ENCODE peak calls at places on chromosomes 13 and 19, in four cellular contexts. G is colonic mucosa, J is psoas muscle, T is HL-60. B is an unnamed sample.

GRCh38 chr13:52767949-52768516 is 28.4 kb upstream of the CNMD start:
- DNase-seq in G (no peak), J (no peak), T (no peak), B (no peak)

GRCh38 chr13:112346899-112347229 is 29.3 kb upstream of the SPACA7 start:
- DNase-seq in G (no peak), J (no peak), T (no peak), B (no peak)

GRCh38 chr13:27493981-27494380 is 43.6 kb upstream of the MTIF3 start:
- DNase-seq in G (no peak), J (no peak), T (no peak), B (no peak)

GRCh38 chr13:76832258-76832988 is 53.8 kb downstream of the KCTD12 start:
- DNase-seq in G (no peak), J (no peak), T (no peak), B (no peak)

GRCh38 chr13:30654430-30654829 is 36.7 kb downstream of the USPL1 start:
- DNase-seq in G (no peak), J (no peak), T (no peak), B (no peak)

GRCh38 chr13:99275093-99275469 is 16.9 kb upstream of the GPR18 start:
- DNase-seq in G (no peak), J (no peak), T (no peak), B (no peak)

GRCh38 chr19:41298327-41298964 is 11.5 kb upstream of the CCDC97 start:
- DNase-seq in G (peak; percentile 45), J (peak; percentile 75), T (no peak), B (no peak)

GRCh38 chr19:17114414-17114831 is 38.8 kb downstream of the MYO9B start:
- DNase-seq in G (no peak), J (no peak), T (no peak), B (no peak)

DNA sequence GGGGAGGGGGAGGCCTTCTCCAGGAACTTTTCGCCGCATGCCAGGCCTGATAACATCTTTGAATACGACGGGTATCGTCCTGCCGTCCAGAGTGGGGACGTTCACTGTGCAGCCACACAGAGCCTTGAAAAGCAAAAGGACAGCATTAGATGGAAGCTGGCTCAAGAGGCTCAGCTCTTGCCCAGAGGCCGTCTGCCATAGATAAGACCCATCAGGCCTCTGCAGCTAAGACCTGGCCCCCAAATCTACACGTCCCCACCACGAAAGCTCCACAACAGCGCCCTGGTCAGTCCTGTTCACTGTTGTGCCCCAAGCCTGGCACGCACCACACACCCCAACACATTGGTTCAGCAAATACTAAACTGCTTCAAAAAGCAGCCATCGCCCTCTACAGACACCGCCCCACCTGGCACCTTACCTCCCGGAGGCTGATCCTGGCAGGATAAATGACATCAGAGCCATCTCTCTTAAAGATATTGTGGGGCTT is 2.1 kb downstream of the DNAJB1 start:
- DNase-seq in G (peak; percentile 64), J (no peak), T (no peak), B (no peak)
- TF ChIP-seq CTCF in G (no peak), J (no peak), T (no peak), B (no peak)

DNA sequence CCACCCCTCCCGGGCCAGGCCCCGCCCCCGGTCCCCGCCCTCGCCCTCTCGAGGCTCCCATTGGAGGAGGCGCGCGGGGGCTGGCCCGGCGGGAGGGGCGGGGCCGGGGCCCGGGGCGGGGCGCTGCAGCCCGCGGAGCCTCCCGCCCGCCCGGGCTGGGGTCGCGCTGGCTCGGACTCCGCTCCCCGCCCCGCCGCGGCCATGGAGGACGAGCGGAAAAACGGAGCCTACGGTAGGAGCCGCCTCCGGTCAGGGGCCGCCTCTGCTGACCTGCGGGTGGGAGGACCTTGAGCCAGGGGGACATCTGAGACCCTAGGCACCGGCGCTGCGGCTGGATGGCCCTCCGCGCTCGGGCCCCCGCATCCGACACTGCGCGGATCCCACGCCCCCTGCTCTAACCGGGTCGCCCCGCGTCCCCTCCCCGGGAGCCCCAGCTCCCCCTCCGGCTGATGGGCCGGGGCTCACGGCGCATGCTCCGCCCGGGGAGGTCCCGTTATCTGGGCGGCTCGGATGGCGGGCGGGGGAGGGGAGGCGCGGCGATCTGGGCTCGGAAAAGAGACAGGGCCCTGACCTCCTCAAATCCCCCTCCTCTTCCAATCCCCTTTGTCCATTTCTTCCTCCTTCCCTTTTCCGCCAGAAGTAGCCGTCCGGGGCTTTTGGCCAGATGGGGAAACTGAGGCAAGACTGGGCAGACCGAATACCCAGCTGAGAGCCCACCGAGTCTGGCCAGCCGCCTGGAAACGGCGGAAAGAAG is 15.4 kb upstream of the AP1M2 start:
- DNase-seq in G (peak; percentile 90), J (peak; percentile 89), T (peak; percentile 51), B (peak; percentile 82)
- H3K4me3 ChIP-seq in G (peak overlapping the region; percentile 88), J (peak overlapping the region; percentile 100), T (peak overlapping the region; percentile 97), B (peak overlapping the region; percentile 72)

GRCh38 chr13:66491241-66491640 is 738.9 kb downstream of the PCDH9 start:
- DNase-seq in G (no peak), J (no peak), T (no peak), B (no peak)

GRCh38 chr13:66489586-66489985 is 740.5 kb downstream of the PCDH9 start:
- DNase-seq in G (no peak), J (no peak), T (no peak), B (no peak)

GRCh38 chr13:66489172-66489571 is 741.0 kb downstream of the PCDH9 start:
- DNase-seq in G (no peak), J (no peak), T (no peak), B (no peak)

GRCh38 chr13:66492479-66492878 is 737.7 kb downstream of the PCDH9 start:
- DNase-seq in G (no peak), J (no peak), T (no peak), B (no peak)
- TF ChIP-seq CTCF in G (no peak), J (peak; percentile 27), T (no peak), B (peak; percentile 24)

DNA sequence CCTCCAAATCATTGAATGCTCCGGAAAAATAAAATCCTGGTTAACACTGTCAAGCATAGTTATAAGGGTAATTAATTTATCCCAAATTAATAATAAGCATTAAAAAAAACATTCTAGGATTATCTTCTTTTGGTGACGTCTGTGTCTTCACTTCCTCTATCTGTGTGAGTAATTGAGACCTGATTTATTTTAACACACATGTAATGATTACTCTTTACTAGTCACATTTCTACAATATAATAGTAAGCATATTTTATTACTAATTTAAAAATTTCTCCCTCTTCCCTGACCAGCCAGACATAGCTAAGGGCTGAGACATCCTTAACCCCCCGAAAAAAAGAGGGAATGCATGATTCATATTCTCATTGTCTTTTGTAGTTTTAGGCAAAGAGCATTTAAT is 2.3 kb downstream of the FNDC3A start:
- DNase-seq in G (no peak), J (no peak), T (no peak), B (no peak)
- H3K4me3 ChIP-seq in G (peak overlapping the region; percentile 65), J (peak overlapping the region; percentile 96), T (peak overlapping the region; percentile 59), B (no peak overlapping the region)

GRCh38 chr19:525029-525428 is 6.5 kb upstream of the CDC34 start:
- DNase-seq in G (no peak), J (no peak), T (no peak), B (no peak)

GRCh38 chr19:519449-519865 is 12.1 kb upstream of the CDC34 start:
- DNase-seq in G (no peak), J (no peak), T (no peak), B (no peak)

GRCh38 chr19:524062-524674 is 7.4 kb upstream of the CDC34 start:
- DNase-seq in G (no peak), J (no peak), T (no peak), B (no peak)

GRCh38 chr19:525857-526419 is 5.6 kb upstream of the CDC34 start:
- DNase-seq in G (no peak), J (no peak), T (no peak), B (no peak)

GRCh38 chr19:522726-523125 is 8.8 kb upstream of the CDC34 start:
- DNase-seq in G (no peak), J (no peak), T (no peak), B (no peak)
- TF ChIP-seq CTCF in G (no peak), J (no peak), T (no peak), B (no peak)

GRCh38 chr13:21759503-21759902 is 88.6 kb downstream of the FGF9 start:
- DNase-seq in G (no peak), J (no peak), T (no peak), B (no peak)

GRCh38 chr13:21759911-21760310 is 89.0 kb downstream of the FGF9 start:
- DNase-seq in G (no peak), J (no peak), T (no peak), B (no peak)

GRCh38 chr13:21762512-21762911 is 91.6 kb downstream of the FGF9 start:
- DNase-seq in G (no peak), J (no peak), T (no peak), B (no peak)

GRCh38 chr13:21753117-21753729 is 82.3 kb downstream of the FGF9 start:
- DNase-seq in G (no peak), J (no peak), T (no peak), B (no peak)

GRCh38 chr13:21757721-21758120 is 86.8 kb downstream of the FGF9 start:
- DNase-seq in G (no peak), J (no peak), T (no peak), B (no peak)
- H3K4me3 ChIP-seq in G (no peak overlapping the region), J (no peak overlapping the region), T (no peak overlapping the region), B (no peak overlapping the region)

GRCh38 chr19:1657632-1658445 is 5.4 kb upstream of the TCF3 start:
- DNase-seq in G (no peak), J (no peak), T (no peak), B (no peak)
- TF ChIP-seq CTCF in G (no peak), J (no peak), T (no peak), B (no peak)